ENCODE peak calls at places on chromosomes 16 and 17, in nine cellular contexts. M is tibial nerve, V is WERI-Rb-1, K is kidney, R is uterus, B is upper lobe of right lung, T is stomach, H is dorsolateral prefrontal cortex, L is tibial artery. E is an unnamed sample.
A peak's percentile ranks its signal among the peaks of the same experiment; 100 is the strongest.

GRCh38 chr16:11708421-11708820 is 34.2 kb downstream of the TXNDC11 start:
- DNase-seq in M (no peak), V (no peak), K (no peak), R (no peak), B (no peak), T (no peak), H (no peak), L (no peak), E (no peak)

GRCh38 chr16:27870116-27870798 is 193.3 kb downstream of the GSG1L start:
- DNase-seq in M (no peak), V (no peak), K (no peak), R (no peak), B (no peak), T (no peak), H (no peak), L (no peak), E (no peak)

GRCh38 chr17:8151641-8152111 is 528 bp downstream of the PER1 start:
- DNase-seq in M (peak; percentile 77), V (no peak), K (peak; percentile 96), R (peak; percentile 96), B (peak; percentile 93), T (peak; percentile 90), H (peak; percentile 78), L (peak; percentile 96), E (peak; percentile 95)

GRCh38 chr16:50209548-50210265 is 56.6 kb downstream of the TENT4B start:
- DNase-seq in M (no peak), V (peak; percentile 41), K (no peak), R (no peak), B (no peak), T (no peak), H (no peak), L (no peak), E (no peak)

GRCh38 chr17:29588561-29589411 is 662 bp downstream of the GIT1 start:
- DNase-seq in M (no peak), V (no peak), K (peak; percentile 77), R (peak; percentile 38), B (peak; percentile 78), T (no peak), H (peak; percentile 63), L (no peak), E (no peak)

GRCh38 chr17:28372203-28372944 is 880 bp downstream of the SARM1 start:
- DNase-seq in M (no peak), V (peak; percentile 46), K (peak; percentile 86), R (no peak), B (peak; percentile 65), T (no peak), H (peak; percentile 64), L (no peak), E (no peak)

GRCh38 chr17:58783380-58783779 is 27.7 kb downstream of the PPM1E start:
- DNase-seq in M (no peak), V (no peak), K (no peak), R (no peak), B (no peak), T (no peak), H (no peak), L (no peak), E (no peak)

GRCh38 chr16:13913374-13914292 is 6.3 kb upstream of the ERCC4 start:
- DNase-seq in M (no peak), V (no peak), K (no peak), R (no peak), B (no peak), T (no peak), H (no peak), L (no peak), E (no peak)

GRCh38 chr16:47734987-47735594 is 274.0 kb downstream of the PHKB start:
- DNase-seq in M (no peak), V (no peak), K (no peak), R (no peak), B (peak; percentile 71), T (peak; percentile 95), H (no peak), L (no peak), E (no peak)

GRCh38 chr16:78240459-78241222 is 141.2 kb downstream of the WWOX start:
- DNase-seq in M (no peak), V (no peak), K (no peak), R (no peak), B (no peak), T (peak; percentile 65), H (no peak), L (no peak), E (peak; percentile 29)
- TF ChIP-seq CTCF in M (no peak), V (no peak), K (no peak), R (no peak), B (no peak), T (peak; percentile 10), H (no peak), L (no peak), E (no peak)

GRCh38 chr16:85573045-85573695 is 40.0 kb upstream of the GSE1 start:
- DNase-seq in M (no peak), V (no peak), K (no peak), R (no peak), B (no peak), T (no peak), H (no peak), L (no peak), E (no peak)

GRCh38 chr16:85575910-85576309 is 37.2 kb upstream of the GSE1 start:
- DNase-seq in M (no peak), V (no peak), K (no peak), R (no peak), B (no peak), T (no peak), H (no peak), L (no peak), E (no peak)

GRCh38 chr16:85574672-85575475 is 38.2 kb upstream of the GSE1 start:
- DNase-seq in M (no peak), V (peak; percentile 66), K (no peak), R (no peak), B (no peak), T (peak; percentile 53), H (no peak), L (no peak), E (no peak)

GRCh38 chr16:85571813-85572619 is 41.1 kb upstream of the GSE1 start:
- DNase-seq in M (no peak), V (no peak), K (no peak), R (no peak), B (no peak), T (no peak), H (no peak), L (no peak), E (no peak)

GRCh38 chr16:85573696-85574641 is 39.2 kb upstream of the GSE1 start:
- DNase-seq in M (peak; percentile 26), V (no peak), K (peak; percentile 93), R (peak; percentile 77), B (no peak), T (no peak), H (no peak), L (peak; percentile 92), E (peak; percentile 87)
- H3K27ac ChIP-seq in M (peak overlapping the region; percentile 92), V (peak overlapping the region; percentile 71), K (peak overlapping the region; percentile 71), R (peak overlapping the region; percentile 62), B (peak overlapping the region; percentile 27), T (peak overlapping the region; percentile 71), H (no peak overlapping the region), L (peak overlapping the region; percentile 84), E (peak overlapping the region; percentile 89)

DNA sequence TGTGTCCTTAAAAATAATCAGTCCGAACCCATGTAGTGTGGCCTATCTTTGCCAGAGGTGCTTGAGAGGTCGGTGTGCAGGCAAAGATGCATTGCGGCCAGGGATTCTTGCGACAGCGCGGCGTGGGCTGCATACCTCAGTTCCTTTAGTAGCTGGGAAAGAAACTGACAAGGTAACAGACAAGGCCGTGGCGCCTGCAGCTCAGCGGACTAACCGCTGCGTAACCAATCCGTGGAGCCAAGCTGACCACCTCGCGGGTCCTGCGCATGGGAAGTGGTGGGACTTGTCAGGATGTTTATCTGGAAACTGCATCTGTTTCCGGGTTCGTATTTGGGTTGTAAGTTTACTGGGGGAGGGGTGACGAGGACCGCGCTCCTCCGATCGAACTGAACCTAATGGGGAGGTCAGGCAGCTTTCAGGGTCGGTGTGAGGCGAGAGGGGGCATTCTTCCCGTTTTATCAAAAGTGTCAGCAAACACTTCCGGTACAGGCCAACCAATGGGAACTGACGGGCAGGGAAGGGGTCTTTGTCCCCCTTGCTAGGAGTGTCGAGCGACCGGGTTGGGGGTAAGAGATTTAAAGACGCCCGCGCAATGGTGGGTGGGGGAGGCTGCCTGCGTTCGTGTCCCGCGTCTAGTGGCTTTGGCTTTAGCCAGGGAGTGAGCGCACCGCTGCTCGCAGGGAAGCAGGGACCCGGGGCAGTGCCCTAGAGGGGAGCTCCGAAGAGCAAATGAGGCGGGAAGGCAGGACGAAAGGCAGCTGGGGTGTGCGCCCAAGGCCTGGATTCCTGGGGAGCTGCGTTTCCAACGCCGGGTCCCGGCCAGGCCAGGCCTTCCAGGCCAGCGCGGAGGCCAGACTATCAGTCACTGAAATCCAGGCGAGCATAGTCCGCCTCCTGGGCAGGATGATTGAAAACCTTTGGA is 7.0 kb downstream of the IRX6 start:
- DNase-seq in M (no peak), V (no peak), K (peak; percentile 56), R (no peak), B (no peak), T (no peak), H (no peak), L (no peak), E (no peak)
- H3K4me3 ChIP-seq in M (peak overlapping the region; percentile 13), V (no peak overlapping the region), K (no peak overlapping the region), R (no peak overlapping the region), B (no peak overlapping the region), T (no peak overlapping the region), H (peak overlapping the region; percentile 13), L (no peak overlapping the region), E (peak overlapping the region; percentile 55)

GRCh38 chr17:48013876-48014602 is 23.6 kb downstream of the COPZ2 start:
- DNase-seq in M (no peak), V (no peak), K (no peak), R (no peak), B (no peak), T (no peak), H (no peak), L (no peak), E (no peak)

GRCh38 chr17:48014603-48015037 is 23.0 kb downstream of the COPZ2 start:
- DNase-seq in M (no peak), V (peak; percentile 78), K (no peak), R (no peak), B (no peak), T (no peak), H (no peak), L (no peak), E (no peak)

GRCh38 chr17:48010193-48010592 is 27.4 kb downstream of the COPZ2 start:
- DNase-seq in M (no peak), V (no peak), K (no peak), R (no peak), B (no peak), T (no peak), H (no peak), L (no peak), E (no peak)

GRCh38 chr17:48012151-48012520 is 25.5 kb downstream of the COPZ2 start:
- DNase-seq in M (no peak), V (peak; percentile 98), K (no peak), R (no peak), B (peak; percentile 73), T (peak; percentile 62), H (peak; percentile 79), L (no peak), E (no peak)

DNA sequence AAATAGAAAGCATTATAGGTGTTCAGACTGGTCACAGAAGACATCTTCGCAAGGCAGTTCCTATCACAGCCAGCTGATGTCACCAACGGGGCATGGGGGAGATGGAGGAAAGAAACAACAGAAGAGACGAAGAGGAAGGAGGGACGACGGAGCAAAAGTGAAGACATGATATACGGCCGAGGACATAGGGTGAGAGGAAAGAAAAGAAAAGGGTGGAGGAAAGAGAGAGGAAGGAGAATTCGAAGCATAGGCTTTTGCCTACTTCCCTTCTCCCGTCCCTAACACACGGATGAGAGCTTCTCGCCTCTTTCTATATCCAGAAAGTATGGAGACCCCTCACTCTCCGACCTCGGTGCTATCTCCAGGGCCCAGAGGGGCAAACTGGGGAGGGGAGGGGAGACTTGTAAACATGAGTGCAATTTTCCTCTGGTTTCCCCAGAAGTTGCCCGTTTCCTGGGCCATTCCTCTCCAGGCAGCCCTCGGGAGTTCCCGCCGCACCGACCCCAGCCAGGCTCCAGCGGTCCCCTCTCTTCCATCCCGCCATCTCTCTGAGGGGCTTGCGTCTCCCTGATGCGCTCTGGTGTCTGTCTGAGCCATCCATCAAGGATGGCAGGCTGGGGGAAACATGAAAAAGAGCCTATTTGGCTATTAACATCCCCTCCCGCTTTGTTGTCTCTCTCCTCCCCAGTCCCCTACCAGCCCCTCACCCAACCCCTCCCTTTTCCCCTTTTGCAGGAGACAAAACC is 26.0 kb downstream of the COPZ2 start:
- DNase-seq in M (no peak), V (peak; percentile 90), K (no peak), R (no peak), B (no peak), T (peak; percentile 32), H (no peak), L (no peak), E (no peak)
- TF ChIP-seq CTCF in M (no peak), V (peak; percentile 83), K (peak; percentile 42), R (no peak), B (peak; percentile 47), T (no peak), H (peak; percentile 13), L (no peak), E (no peak)